ENCODE peak calls at places on chromosomes 11 and 22, in four cellular contexts. One of them, this sample, is unnamed.
A peak's percentile ranks its signal among the peaks of the same experiment; 100 is the strongest.

GRCh38 chr11:111066861-111067260 is 178.7 kb upstream of the POU2AF2 start:
- DNase-seq in kidney epithelial cell: no peak
- DNase-seq in neural progenitor cell: no peak
- DNase-seq in endodermal cell: no peak
- DNase-seq in this sample: no peak

GRCh38 chr11:30863177-30863576 is 277.0 kb upstream of the MPPED2 start:
- DNase-seq in endodermal cell: no peak
- DNase-seq in kidney epithelial cell: no peak
- DNase-seq in neural progenitor cell: peak; percentile 60
- DNase-seq in this sample: no peak

GRCh38 chr22:39392341-39392948 is 7.1 kb upstream of the TAB1 start:
- DNase-seq in neural progenitor cell: no peak
- DNase-seq in endodermal cell: no peak
- DNase-seq in kidney epithelial cell: no peak
- DNase-seq in this sample: no peak

GRCh38 chr22:49767355-49768062 is 60.2 kb downstream of the BRD1 start:
- DNase-seq in kidney epithelial cell: peak; percentile 4
- DNase-seq in neural progenitor cell: peak; percentile 69
- DNase-seq in endodermal cell: peak; percentile 80
- DNase-seq in this sample: peak; percentile 64

GRCh38 chr11:38718049-38718448 is 2120.0 kb upstream of the RAG2 start:
- DNase-seq in endodermal cell: no peak
- DNase-seq in neural progenitor cell: peak; percentile 12
- DNase-seq in kidney epithelial cell: no peak
- DNase-seq in this sample: peak; percentile 1

GRCh38 chr22:45503071-45503815 is 560 bp downstream of the FBLN1 start:
- DNase-seq in endodermal cell: peak; percentile 81
- DNase-seq in kidney epithelial cell: no peak
- DNase-seq in neural progenitor cell: peak; percentile 76
- DNase-seq in this sample: no peak

GRCh38 chr11:108561535-108561991 is 32.0 kb downstream of the EXPH5 start:
- DNase-seq in neural progenitor cell: no peak
- DNase-seq in endodermal cell: no peak
- DNase-seq in kidney epithelial cell: no peak
- DNase-seq in this sample: no peak

GRCh38 chr11:114202011-114202609 is 94.1 kb upstream of the NNMT start:
- DNase-seq in neural progenitor cell: no peak
- DNase-seq in endodermal cell: no peak
- DNase-seq in kidney epithelial cell: no peak
- DNase-seq in this sample: no peak

GRCh38 chr22:39309364-39309861 is 10.0 kb downstream of the RPL3 start:
- DNase-seq in endodermal cell: peak; percentile 86
- DNase-seq in kidney epithelial cell: no peak
- DNase-seq in neural progenitor cell: no peak
- DNase-seq in this sample: peak; percentile 60

GRCh38 chr22:35582861-35583670 is 34.1 kb downstream of the MB start:
- DNase-seq in kidney epithelial cell: peak; percentile 9
- DNase-seq in endodermal cell: peak; percentile 87
- DNase-seq in neural progenitor cell: peak; percentile 86
- DNase-seq in this sample: peak; percentile 53

GRCh38 chr11:120210651-120211521 is at the start of gene OAF:
- DNase-seq in endodermal cell: peak; percentile 93
- DNase-seq in neural progenitor cell: peak; percentile 94
- DNase-seq in kidney epithelial cell: peak; percentile 53
- DNase-seq in this sample: peak; percentile 62

GRCh38 chr11:68036717-68037239 is 2.0 kb upstream of the TCIRG1 start:
- DNase-seq in endodermal cell: no peak
- DNase-seq in neural progenitor cell: no peak
- DNase-seq in kidney epithelial cell: no peak
- DNase-seq in this sample: no peak

GRCh38 chr22:36320553-36320952 is 67.2 kb downstream of the MYH9 start:
- DNase-seq in kidney epithelial cell: no peak
- DNase-seq in neural progenitor cell: no peak
- DNase-seq in endodermal cell: no peak
- DNase-seq in this sample: no peak

GRCh38 chr11:33452806-33453205 is 195.6 kb downstream of the HIPK3 start:
- DNase-seq in endodermal cell: no peak
- DNase-seq in neural progenitor cell: no peak
- DNase-seq in kidney epithelial cell: peak; percentile 75
- DNase-seq in this sample: peak; percentile 84

GRCh38 chr11:12677131-12677530 is 2.9 kb downstream of the TEAD1 start:
- DNase-seq in neural progenitor cell: peak; percentile 56
- DNase-seq in endodermal cell: peak; percentile 54
- DNase-seq in kidney epithelial cell: no peak
- DNase-seq in this sample: no peak

GRCh38 chr11:110318638-110319404 is 22.4 kb upstream of the RDX start:
- DNase-seq in neural progenitor cell: no peak
- DNase-seq in kidney epithelial cell: no peak
- DNase-seq in endodermal cell: no peak
- DNase-seq in this sample: no peak

GRCh38 chr11:18046116-18046777 is at the start of gene TPH1:
- DNase-seq in neural progenitor cell: peak; percentile 79
- DNase-seq in endodermal cell: peak; percentile 86
- DNase-seq in kidney epithelial cell: peak; percentile 25
- DNase-seq in this sample: peak; percentile 64

GRCh38 chr11:272931-273198 is 5.3 kb upstream of the NLRP6 start:
- DNase-seq in kidney epithelial cell: no peak
- DNase-seq in endodermal cell: no peak
- DNase-seq in neural progenitor cell: no peak
- DNase-seq in this sample: no peak

GRCh38 chr11:93192163-93192562 is 5.6 kb downstream of the SLC36A4 start:
- DNase-seq in endodermal cell: peak; percentile 63
- DNase-seq in kidney epithelial cell: no peak
- DNase-seq in neural progenitor cell: peak; percentile 69
- DNase-seq in this sample: no peak

GRCh38 chr11:93188726-93189125 is 9.1 kb downstream of the SLC36A4 start:
- DNase-seq in neural progenitor cell: no peak
- DNase-seq in endodermal cell: no peak
- DNase-seq in kidney epithelial cell: no peak
- DNase-seq in this sample: no peak

GRCh38 chr11:93189462-93189861 is 8.3 kb downstream of the SLC36A4 start:
- DNase-seq in endodermal cell: no peak
- DNase-seq in neural progenitor cell: no peak
- DNase-seq in kidney epithelial cell: no peak
- DNase-seq in this sample: no peak

DNA sequence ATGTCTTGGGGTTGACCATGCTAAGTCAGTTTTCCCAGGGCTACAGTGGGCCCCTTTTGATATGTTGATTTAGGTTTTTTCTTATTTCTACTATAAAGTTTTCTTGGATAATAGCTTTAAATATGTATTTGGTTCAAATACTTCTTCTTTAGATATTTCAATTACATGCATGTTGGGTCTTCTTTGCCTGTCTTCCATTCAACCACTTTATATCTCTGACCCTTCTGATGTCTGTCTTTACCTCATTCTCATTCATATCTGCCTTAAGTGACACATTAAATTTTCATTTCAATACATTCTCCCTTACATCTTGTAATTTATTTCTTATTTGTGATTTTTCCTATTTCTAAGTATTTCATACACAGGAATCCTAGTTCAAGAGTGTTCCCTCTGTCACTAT is 10.5 kb downstream of the SLC36A4 start:
- DNase-seq in neural progenitor cell: no peak
- DNase-seq in endodermal cell: no peak
- DNase-seq in kidney epithelial cell: no peak
- DNase-seq in this sample: no peak
- H3K4me3 ChIP-seq in neural progenitor cell: no peak overlapping the region
- H3K4me3 ChIP-seq in endodermal cell: no peak overlapping the region
- H3K4me3 ChIP-seq in kidney epithelial cell: no peak overlapping the region
- H3K4me3 ChIP-seq in this sample: no peak overlapping the region

DNA sequence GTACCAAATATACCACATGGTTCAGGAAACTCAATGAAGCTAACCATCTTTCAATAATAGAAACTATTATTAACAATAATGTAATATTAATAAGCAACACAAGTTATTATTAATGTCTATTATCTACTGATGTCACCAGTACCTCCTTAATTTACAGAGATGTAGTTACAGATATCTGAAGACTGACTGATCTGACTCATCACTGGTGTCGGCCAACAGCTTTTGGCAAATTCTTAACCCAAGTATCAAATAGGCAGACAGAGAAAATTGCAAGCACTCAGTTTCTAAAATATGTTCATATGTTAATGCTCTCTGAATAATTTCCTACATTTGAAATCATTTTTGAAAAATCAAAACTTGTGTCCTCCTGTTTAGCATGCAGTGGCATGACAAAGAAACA is 100.4 kb upstream of the DDI1 start:
- DNase-seq in endodermal cell: no peak
- DNase-seq in kidney epithelial cell: no peak
- DNase-seq in neural progenitor cell: no peak
- DNase-seq in this sample: no peak
- H3K4me3 ChIP-seq in endodermal cell: no peak overlapping the region
- H3K4me3 ChIP-seq in kidney epithelial cell: no peak overlapping the region
- H3K4me3 ChIP-seq in neural progenitor cell: no peak overlapping the region
- H3K4me3 ChIP-seq in this sample: no peak overlapping the region

GRCh38 chr11:82757660-82758301 is 24.1 kb upstream of the FAM181B start:
- DNase-seq in neural progenitor cell: no peak
- DNase-seq in kidney epithelial cell: no peak
- DNase-seq in endodermal cell: no peak
- DNase-seq in this sample: no peak

GRCh38 chr11:82754410-82754809 is 20.7 kb upstream of the FAM181B start:
- DNase-seq in endodermal cell: no peak
- DNase-seq in neural progenitor cell: no peak
- DNase-seq in kidney epithelial cell: no peak
- DNase-seq in this sample: no peak

GRCh38 chr11:82759649-82760048 is 26.0 kb upstream of the FAM181B start:
- DNase-seq in endodermal cell: no peak
- DNase-seq in neural progenitor cell: no peak
- DNase-seq in kidney epithelial cell: no peak
- DNase-seq in this sample: no peak

GRCh38 chr11:82752801-82753200 is 19.1 kb upstream of the FAM181B start:
- DNase-seq in endodermal cell: no peak
- DNase-seq in kidney epithelial cell: no peak
- DNase-seq in neural progenitor cell: no peak
- DNase-seq in this sample: no peak

DNA sequence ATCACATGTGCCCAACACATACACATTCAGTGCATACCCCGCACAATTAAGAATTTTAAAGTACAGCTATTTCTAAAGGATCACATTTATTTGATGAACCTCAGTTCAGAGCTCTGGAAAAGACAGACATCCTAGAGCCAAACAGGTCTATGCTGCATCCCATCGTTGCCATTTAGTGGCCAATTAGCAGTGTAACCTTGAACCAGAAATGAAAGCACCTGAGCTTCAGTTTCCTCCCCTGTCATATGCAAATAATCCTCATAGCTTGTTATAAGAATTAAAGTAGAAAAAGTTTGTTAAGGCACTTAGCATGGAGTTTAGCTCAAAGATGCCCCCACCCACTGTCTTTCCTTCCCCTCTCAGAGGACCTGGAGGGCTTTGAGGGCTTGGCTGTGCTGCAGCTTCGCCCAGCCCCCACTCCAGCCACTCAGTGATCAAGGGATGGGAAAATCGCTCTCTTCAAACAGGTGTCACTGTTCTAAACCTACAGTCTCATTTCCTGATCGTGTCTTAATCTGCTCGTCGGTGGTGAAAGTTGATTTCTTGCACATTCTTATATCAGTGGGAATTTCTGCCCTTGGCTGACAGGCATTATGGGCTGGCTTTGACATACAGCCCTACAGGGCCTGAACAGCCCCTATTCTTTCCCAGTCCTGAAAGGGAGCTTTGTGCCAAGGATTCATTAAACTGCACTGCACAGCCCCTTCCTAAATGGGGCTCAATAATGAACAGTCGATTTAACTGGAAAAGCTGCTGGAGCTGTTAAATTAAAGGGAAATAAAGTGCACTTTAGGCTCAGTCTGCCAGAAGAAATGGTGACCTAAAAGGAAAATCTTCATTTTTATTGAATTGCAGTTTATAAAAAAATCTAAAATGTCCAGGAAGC is 23.3 kb upstream of the FAM181B start:
- DNase-seq in neural progenitor cell: no peak
- DNase-seq in kidney epithelial cell: no peak
- DNase-seq in endodermal cell: no peak
- DNase-seq in this sample: no peak
- H3K4me3 ChIP-seq in neural progenitor cell: no peak overlapping the region
- H3K4me3 ChIP-seq in kidney epithelial cell: no peak overlapping the region
- H3K4me3 ChIP-seq in endodermal cell: no peak overlapping the region
- H3K4me3 ChIP-seq in this sample: no peak overlapping the region

GRCh38 chr11:5269715-5270147 is at the start of gene HBE1:
- DNase-seq in endodermal cell: no peak
- DNase-seq in kidney epithelial cell: no peak
- DNase-seq in neural progenitor cell: no peak
- DNase-seq in this sample: no peak

GRCh38 chr11:5267033-5267563 is 2.6 kb downstream of the HBE1 start:
- DNase-seq in kidney epithelial cell: no peak
- DNase-seq in neural progenitor cell: no peak
- DNase-seq in endodermal cell: no peak
- DNase-seq in this sample: no peak

GRCh38 chr11:5266609-5267008 is 3.1 kb downstream of the HBE1 start:
- DNase-seq in kidney epithelial cell: no peak
- DNase-seq in endodermal cell: no peak
- DNase-seq in neural progenitor cell: no peak
- DNase-seq in this sample: no peak

DNA sequence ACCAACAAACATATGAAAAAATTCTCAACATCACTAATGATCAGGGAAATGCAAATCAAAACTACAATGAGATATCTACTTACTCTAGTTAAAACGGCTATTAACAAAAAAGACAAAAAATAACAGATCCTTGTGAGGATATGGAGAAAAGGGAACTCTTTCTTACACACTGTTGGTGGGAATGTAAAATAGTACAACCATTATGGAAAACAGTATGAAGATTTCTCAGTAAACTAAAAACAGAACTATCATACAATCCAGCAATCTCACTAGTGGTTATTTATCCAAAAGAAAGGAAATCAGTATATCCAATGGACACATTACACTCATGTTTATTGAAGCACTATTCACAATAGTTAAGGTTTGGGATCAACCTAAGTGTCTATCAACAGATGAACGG is 3.9 kb downstream of the HBE1 start:
- DNase-seq in neural progenitor cell: no peak
- DNase-seq in endodermal cell: no peak
- DNase-seq in kidney epithelial cell: no peak
- DNase-seq in this sample: no peak
- H3K4me3 ChIP-seq in neural progenitor cell: no peak overlapping the region
- H3K4me3 ChIP-seq in endodermal cell: no peak overlapping the region
- H3K4me3 ChIP-seq in kidney epithelial cell: no peak overlapping the region
- H3K4me3 ChIP-seq in this sample: no peak overlapping the region

GRCh38 chr11:130700092-130700491 is 216.2 kb downstream of the SNX19 start:
- DNase-seq in kidney epithelial cell: no peak
- DNase-seq in neural progenitor cell: no peak
- DNase-seq in endodermal cell: no peak
- DNase-seq in this sample: no peak
- H3K4me3 ChIP-seq in kidney epithelial cell: no peak overlapping the region
- H3K4me3 ChIP-seq in neural progenitor cell: no peak overlapping the region
- H3K4me3 ChIP-seq in endodermal cell: no peak overlapping the region
- H3K4me3 ChIP-seq in this sample: no peak overlapping the region

GRCh38 chr11:5038336-5038735 is 8.0 kb upstream of the OR52J3 start:
- DNase-seq in endodermal cell: no peak
- DNase-seq in neural progenitor cell: no peak
- DNase-seq in kidney epithelial cell: no peak
- DNase-seq in this sample: no peak

GRCh38 chr11:5042091-5042490 is 4.2 kb upstream of the OR52J3 start:
- DNase-seq in kidney epithelial cell: no peak
- DNase-seq in endodermal cell: no peak
- DNase-seq in neural progenitor cell: no peak
- DNase-seq in this sample: peak; percentile 63

GRCh38 chr11:5040876-5041275 is 5.5 kb upstream of the OR52J3 start:
- DNase-seq in endodermal cell: no peak
- DNase-seq in kidney epithelial cell: no peak
- DNase-seq in neural progenitor cell: no peak
- DNase-seq in this sample: peak; percentile 5

GRCh38 chr11:5037926-5038325 is 8.4 kb upstream of the OR52J3 start:
- DNase-seq in kidney epithelial cell: no peak
- DNase-seq in neural progenitor cell: no peak
- DNase-seq in endodermal cell: no peak
- DNase-seq in this sample: no peak

GRCh38 chr11:5036671-5037070 is 9.7 kb upstream of the OR52J3 start:
- DNase-seq in endodermal cell: no peak
- DNase-seq in kidney epithelial cell: no peak
- DNase-seq in neural progenitor cell: no peak
- DNase-seq in this sample: no peak
- H3K4me3 ChIP-seq in endodermal cell: no peak overlapping the region
- H3K4me3 ChIP-seq in kidney epithelial cell: no peak overlapping the region
- H3K4me3 ChIP-seq in neural progenitor cell: no peak overlapping the region
- H3K4me3 ChIP-seq in this sample: no peak overlapping the region